ENCODE peak calls at places on chromosomes 7 and 10, in ten cellular contexts. C, J, T, L, N, F, U, O, Z and H are unnamed samples.

GRCh38 chr10:126430512-126430911 is 42.2 kb upstream of the ADAM12 start:
- DNase-seq in O (no peak), F (no peak), T (no peak), C (no peak), L (no peak), Z (no peak), N (no peak), J (no peak), U (no peak), H (no peak)

GRCh38 chr7:144470052-144470451 is 66.6 kb upstream of the NOBOX start:
- DNase-seq in F (no peak), O (no peak), J (no peak), C (no peak), Z (no peak), N (no peak), T (no peak), L (peak), U (no peak), H (no peak)

GRCh38 chr7:974172-974571 is 1.2 kb downstream of the COX19 start:
- DNase-seq in Z (peak), F (no peak), U (no peak), L (peak), C (no peak), T (no peak), O (no peak), N (no peak), J (peak), H (no peak)

GRCh38 chr10:63630928-63631685 is 109.9 kb downstream of the REEP3 start:
- DNase-seq in Z (peak), T (no peak), J (peak), O (no peak), C (no peak), N (no peak), U (no peak), F (no peak), L (no peak), H (no peak)

GRCh38 chr10:89342219-89342966 is 14.6 kb downstream of the IFIT3 start:
- DNase-seq in N (no peak), U (no peak), F (no peak), L (peak), O (peak), J (peak), C (peak), T (no peak), Z (peak), H (no peak)

GRCh38 chr7:42745357-42746022 is 166.4 kb downstream of the C7orf25 start:
- DNase-seq in O (peak), L (peak), N (no peak), F (no peak), C (no peak), J (peak), U (peak), Z (peak), T (no peak), H (peak)

GRCh38 chr10:100518761-100519241 is 860 bp downstream of the SEC31B start:
- DNase-seq in N (peak), T (peak), U (peak), Z (peak), F (peak), L (peak), O (peak), C (peak), J (peak), H (peak)

GRCh38 chr10:69360485-69361302 is 56.0 kb downstream of the TACR2 start:
- DNase-seq in N (no peak), F (no peak), U (peak), C (no peak), T (no peak), L (peak), Z (peak), O (peak), J (peak), H (no peak)

GRCh38 chr7:100517305-100517704 is 21.7 kb upstream of the AGFG2 start:
- DNase-seq in J (no peak), U (no peak), L (no peak), N (no peak), F (no peak), Z (no peak), O (no peak), C (no peak), T (no peak), H (no peak)

GRCh38 chr10:112914288-112914952 is 35.6 kb upstream of the TCF7L2 start:
- DNase-seq in N (no peak), Z (no peak), T (no peak), J (no peak), L (no peak), C (no peak), F (no peak), U (no peak), O (no peak), H (no peak)

GRCh38 chr10:28796606-28797512 is 119.5 kb downstream of the BAMBI start:
- DNase-seq in U (peak), T (no peak), Z (peak), F (no peak), C (no peak), L (peak), N (no peak), O (no peak), J (peak), H (no peak)

GRCh38 chr7:23494009-23494408 is 23.7 kb upstream of the IGF2BP3 start:
- DNase-seq in F (no peak), L (no peak), Z (no peak), J (no peak), T (no peak), O (no peak), N (no peak), C (no peak), U (no peak), H (no peak)